ENCODE peak calls at places on chromosomes 12 and 14, in four cellular contexts. F, V, K and R are unnamed samples.
A peak's percentile ranks its signal among the peaks of the same experiment; 100 is the strongest.

GRCh38 chr14:26528415-26529182 is 69.2 kb downstream of the NOVA1 start:
- DNase-seq in F (peak; percentile 19), V (no peak), K (peak; percentile 66), R (peak; percentile 78)

GRCh38 chr12:75289678-75290200 is 40.4 kb downstream of the CAPS2 start:
- DNase-seq in F (no peak), V (no peak), K (no peak), R (no peak)

GRCh38 chr12:4271433-4272013 is 2.0 kb upstream of the CCND2 start:
- DNase-seq in F (no peak), V (no peak), K (no peak), R (no peak)

GRCh38 chr12:76967181-76967885 is 88.5 kb upstream of the CSRP2 start:
- DNase-seq in F (no peak), V (no peak), K (no peak), R (no peak)

GRCh38 chr12:30796891-30797371 is 42.2 kb upstream of the CAPRIN2 start:
- DNase-seq in F (no peak), V (no peak), K (no peak), R (no peak)

GRCh38 chr12:108630481-108631207 is 3.0 kb downstream of the SELPLG start:
- DNase-seq in F (no peak), V (no peak), K (no peak), R (no peak)

GRCh38 chr12:25182765-25183164 is 12.2 kb downstream of the DNAI7 start:
- DNase-seq in F (no peak), V (no peak), K (no peak), R (no peak)

GRCh38 chr14:51834218-51834617 is 26.2 kb upstream of the GNG2 start:
- DNase-seq in F (no peak), V (no peak), K (no peak), R (no peak)

DNA sequence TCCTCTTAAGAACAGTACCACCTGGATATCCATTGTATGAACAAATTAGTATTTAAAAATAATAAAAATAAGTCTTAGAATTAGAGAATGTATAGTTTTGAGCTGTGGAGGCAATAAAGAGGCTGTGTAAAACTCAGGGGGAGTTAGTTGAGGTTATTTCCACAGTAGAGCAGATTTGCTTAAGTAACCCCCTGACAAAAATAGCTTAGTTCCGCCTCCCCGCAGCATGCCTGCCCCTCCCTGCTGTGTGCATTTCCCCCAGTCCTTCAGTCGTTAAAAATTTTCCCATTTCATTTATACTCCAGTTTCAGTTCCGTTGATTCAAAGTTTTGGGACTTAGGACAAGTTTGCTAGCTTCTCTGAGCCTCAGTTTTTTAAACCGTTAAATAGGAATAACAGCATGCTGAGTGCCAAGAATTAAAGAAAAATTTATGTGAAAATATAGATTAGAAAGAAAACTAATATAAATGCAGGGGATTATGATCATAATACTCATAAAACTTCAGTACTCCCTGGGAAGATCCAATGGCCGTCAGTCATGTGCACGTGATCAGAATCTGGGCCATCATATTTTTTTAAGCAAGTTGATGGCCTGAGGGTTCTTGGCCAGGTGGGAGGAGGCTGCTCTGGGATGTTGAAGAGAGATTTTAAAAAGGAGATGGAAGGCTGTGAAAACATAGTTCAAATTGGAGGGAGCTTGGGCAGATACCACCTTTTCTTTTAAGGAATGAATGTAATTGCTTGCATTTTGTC is 14.5 kb upstream of the SLC38A2 start:
- DNase-seq in F (peak; percentile 42), V (no peak), K (peak; percentile 54), R (peak; percentile 75)
- H3K4me1 ChIP-seq in F (no peaks in the 10 kb centered on the region), V (no peaks in the 10 kb centered on the region), K (peaks cover 44% of the 10 kb centered on the region), R (peaks cover 10% of the 10 kb centered on the region)

GRCh38 chr14:100719976-100720520 is 6.6 kb upstream of the DLK1 start:
- DNase-seq in F (no peak), V (no peak), K (no peak), R (no peak)

GRCh38 chr14:100722367-100722766 is 4.3 kb upstream of the DLK1 start:
- DNase-seq in F (no peak), V (no peak), K (no peak), R (no peak)

GRCh38 chr14:100723135-100723883 is 3.4 kb upstream of the DLK1 start:
- DNase-seq in F (no peak), V (no peak), K (no peak), R (no peak)

GRCh38 chr14:100724061-100724460 is 2.6 kb upstream of the DLK1 start:
- DNase-seq in F (no peak), V (no peak), K (no peak), R (no peak)

DNA sequence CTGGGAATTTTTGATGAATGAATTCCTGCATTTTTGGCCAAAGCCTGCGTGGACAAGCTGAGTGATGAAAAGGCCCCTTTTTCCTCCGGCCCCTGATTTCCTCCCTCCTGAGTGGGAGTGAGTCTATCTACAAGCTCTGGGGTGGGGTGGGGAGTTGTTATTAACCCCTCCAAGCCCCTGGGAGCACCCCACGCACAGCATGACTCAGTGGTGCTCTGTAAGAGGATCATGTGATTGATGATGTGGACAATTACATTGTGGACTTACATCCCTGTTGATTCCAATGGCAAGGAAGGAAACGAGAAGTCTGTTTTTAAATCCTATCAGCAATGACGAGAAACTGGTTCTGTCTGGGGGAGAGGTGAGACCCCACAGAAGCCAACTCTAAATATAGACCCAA is 5.1 kb upstream of the DLK1 start:
- DNase-seq in F (no peak), V (no peak), K (no peak), R (no peak)
- H3K27me3 ChIP-seq in F (peaks cover 63% of the 10 kb centered on the region), V (no peaks in the 10 kb centered on the region), K (peaks cover 88% of the 10 kb centered on the region), R (no peaks in the 10 kb centered on the region)

GRCh38 chr14:23443411-23443812 is 8.0 kb upstream of the MYH7 start:
- DNase-seq in F (no peak), V (no peak), K (no peak), R (no peak)
- H3K4me3 ChIP-seq in F (no peak overlapping the region), V (no peak overlapping the region), K (no peak overlapping the region), R (no peak overlapping the region)

GRCh38 chr12:110577717-110578521 is 5.2 kb downstream of the PPTC7 start:
- DNase-seq in F (no peak), V (no peak), K (no peak), R (no peak)
- H3K4me1 ChIP-seq in F (no peaks in the 10 kb centered on the region), V (no peaks in the 10 kb centered on the region), K (peaks cover 53% of the 10 kb centered on the region), R (peaks cover 11% of the 10 kb centered on the region)

DNA sequence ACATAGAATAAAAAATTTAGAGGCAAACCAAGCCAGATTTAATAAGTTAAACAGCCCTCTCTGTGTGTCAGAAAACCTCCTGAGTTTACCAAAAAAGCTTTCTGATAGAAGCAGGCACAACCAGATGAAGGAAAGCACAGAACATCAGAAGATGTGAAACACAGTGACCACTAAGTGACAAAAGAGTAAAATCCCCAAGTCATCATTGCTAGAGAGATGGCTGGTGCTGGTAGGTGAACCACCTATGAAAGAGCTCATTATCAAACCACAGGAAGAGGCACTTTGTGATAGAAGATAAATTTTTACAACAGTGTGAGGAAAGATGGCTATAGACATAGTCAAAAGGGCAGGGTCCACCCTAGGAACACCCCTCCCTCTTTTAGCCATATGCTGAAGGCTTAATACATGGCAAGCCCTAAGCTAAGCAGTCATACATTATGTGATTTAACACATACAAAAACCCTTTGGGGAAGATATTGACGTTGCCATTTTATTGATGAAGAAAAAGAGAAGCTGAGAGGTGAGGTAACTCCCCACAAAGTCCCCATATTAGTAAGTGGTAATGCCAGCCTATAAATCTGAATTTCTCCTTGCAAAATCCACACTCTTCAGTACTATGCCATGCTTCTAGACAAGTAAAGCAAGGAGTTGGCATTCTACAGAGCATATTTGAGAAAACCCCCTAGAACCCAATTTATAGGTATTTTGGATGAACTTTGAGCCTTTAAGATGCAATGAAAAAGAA is 449.9 kb downstream of the LRIG3 start:
- DNase-seq in F (no peak), V (no peak), K (no peak), R (no peak)
- H3K27me3 ChIP-seq in F (no peaks in the 10 kb centered on the region), V (no peaks in the 10 kb centered on the region), K (no peaks in the 10 kb centered on the region), R (no peaks in the 10 kb centered on the region)

GRCh38 chr12:14256555-14257169 is 108.8 kb upstream of the ATF7IP start:
- DNase-seq in F (peak; percentile 82), V (peak; percentile 58), K (peak; percentile 84), R (peak; percentile 94)
- H3K4me3 ChIP-seq in F (no peak overlapping the region), V (no peak overlapping the region), K (no peak overlapping the region), R (no peak overlapping the region)

GRCh38 chr12:113082486-113083148 is 26.1 kb downstream of the DTX1 start:
- DNase-seq in F (no peak), V (no peak), K (no peak), R (no peak)
- H3K4me1 ChIP-seq in F (no peaks in the 10 kb centered on the region), V (no peaks in the 10 kb centered on the region), K (no peaks in the 10 kb centered on the region), R (no peaks in the 10 kb centered on the region)

GRCh38 chr12:21527451-21528180 is 1.5 kb downstream of the SPX start:
- DNase-seq in F (peak; percentile 72), V (peak; percentile 50), K (no peak), R (peak; percentile 80)

GRCh38 chr12:21529456-21529855 is 3.4 kb downstream of the SPX start:
- DNase-seq in F (no peak), V (no peak), K (no peak), R (no peak)

GRCh38 chr12:21526053-21526452 is at the start of gene SPX:
- DNase-seq in F (no peak), V (no peak), K (no peak), R (no peak)

GRCh38 chr12:21526721-21527345 is 737 bp downstream of the SPX start:
- DNase-seq in F (no peak), V (no peak), K (no peak), R (no peak)

DNA sequence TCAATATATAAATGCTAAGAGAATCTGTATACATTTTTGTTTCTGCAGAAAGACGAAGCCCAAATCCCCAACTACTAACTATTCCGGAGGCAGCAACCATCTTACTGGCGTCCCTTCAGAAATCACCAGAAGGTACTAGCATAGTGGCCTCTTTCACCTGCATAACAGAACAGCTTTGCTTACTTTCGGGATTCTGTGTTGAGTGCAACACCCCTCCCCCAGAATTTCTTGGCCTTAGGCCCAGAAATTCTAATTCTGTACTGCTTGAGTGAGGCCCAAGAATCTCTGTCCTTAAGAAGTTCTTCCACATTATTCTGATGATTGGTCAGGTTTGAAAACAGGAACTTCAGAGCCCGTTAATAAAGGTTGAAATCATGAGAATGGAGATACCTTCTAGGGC is 2.9 kb downstream of the SPX start:
- DNase-seq in F (no peak), V (no peak), K (no peak), R (no peak)
- H3K27me3 ChIP-seq in F (no peaks in the 10 kb centered on the region), V (no peaks in the 10 kb centered on the region), K (peaks cover 4% of the 10 kb centered on the region), R (no peaks in the 10 kb centered on the region)